ENCODE peak calls at places on chromosomes 13 and 19, in six cellular contexts. M is upper lobe of right lung, D is RWPE2, X is left lung, C is pancreas, G is thoracic aorta. W is an unnamed sample.

GRCh38 chr19:13610042-13610691 is 103.9 kb upstream of the CACNA1A start:
- ATAC-seq in D (no peak), G (no peak), M (no peak), X (no peak), C (peak), W (no peak)

GRCh38 chr13:26749285-26749684 is 11.3 kb downstream of the GPR12 start:
- ATAC-seq in X (no peak), D (no peak), M (no peak), C (no peak), G (no peak), W (no peak)

GRCh38 chr13:113186061-113186900 is 22.2 kb downstream of the PCID2 start:
- ATAC-seq in X (no peak), M (peak), C (no peak), G (no peak), D (no peak), W (no peak)

GRCh38 chr13:111371211-111371610 is 50.8 kb downstream of the TEX29 start:
- ATAC-seq in G (no peak), D (no peak), X (peak), M (peak), C (no peak), W (no peak)

GRCh38 chr19:40312533-40312932 is 27.4 kb upstream of the AKT2 start:
- ATAC-seq in D (no peak), X (no peak), C (no peak), G (no peak), M (no peak), W (no peak)

GRCh38 chr13:84706004-84706710 is 823.9 kb upstream of the SLITRK1 start:
- ATAC-seq in M (no peak), D (no peak), X (no peak), C (no peak), G (no peak), W (no peak)

GRCh38 chr19:14354445-14354844 is 26.8 kb upstream of the ADGRE5 start:
- ATAC-seq in D (no peak), X (no peak), M (no peak), G (no peak), C (no peak), W (no peak)

GRCh38 chr19:13783565-13784500 is 9.6 kb downstream of the C19orf53 start:
- ATAC-seq in M (no peak), D (no peak), G (no peak), X (no peak), C (no peak), W (no peak)

GRCh38 chr13:33798023-33798422 is 19.9 kb upstream of the RFC3 start:
- ATAC-seq in M (no peak), G (no peak), D (no peak), X (peak), C (peak), W (no peak)

GRCh38 chr19:44608391-44608821 is 5.0 kb upstream of the IGSF23 start:
- ATAC-seq in G (no peak), M (no peak), X (no peak), D (peak), C (no peak), W (no peak)

GRCh38 chr13:32650705-32651311 is 64.6 kb downstream of the PDS5B start:
- ATAC-seq in X (peak), M (peak), G (no peak), D (peak), C (peak), W (peak)

GRCh38 chr19:33293255-33294057 is 8.9 kb downstream of the CEBPA start:
- ATAC-seq in G (peak), C (peak), M (peak), D (peak), X (peak), W (peak)

GRCh38 chr13:40271931-40272775 is 394.3 kb downstream of the FOXO1 start:
- ATAC-seq in G (peak), C (peak), D (peak), X (peak), M (peak), W (peak)

GRCh38 chr13:110137677-110138008 is 169.3 kb downstream of the COL4A1 start:
- ATAC-seq in X (peak), D (peak), C (peak), M (peak), G (no peak), W (peak)

GRCh38 chr13:21616880-21617279 is 12.9 kb upstream of the MICU2 start:
- ATAC-seq in X (peak), C (peak), M (no peak), G (no peak), D (no peak), W (no peak)

GRCh38 chr19:54010474-54010873 is 19.0 kb downstream of the CACNG6 start:
- ATAC-seq in G (no peak), M (no peak), D (no peak), X (no peak), C (no peak), W (no peak)

GRCh38 chr13:110322126-110322827 is 15.2 kb downstream of the COL4A2 start:
- ATAC-seq in G (no peak), D (no peak), M (no peak), X (no peak), C (no peak), W (no peak)

GRCh38 chr13:95288899-95289500 is 12.3 kb downstream of the ABCC4 start:
- ATAC-seq in M (peak), G (no peak), X (peak), C (peak), D (no peak), W (no peak)

GRCh38 chr13:30892966-30893365 is 13.1 kb upstream of the MEDAG start:
- ATAC-seq in M (no peak), G (no peak), X (peak), D (no peak), C (peak), W (peak)

GRCh38 chr13:49638416-49639072 is 10.2 kb downstream of the ARL11 start:
- ATAC-seq in M (no peak), D (no peak), X (no peak), G (no peak), C (no peak), W (no peak)

GRCh38 chr19:39695759-39696158 is 8.5 kb upstream of the LGALS14 start:
- ATAC-seq in X (no peak), G (no peak), D (no peak), M (no peak), C (no peak), W (no peak)

GRCh38 chr19:18164072-18164471 is 9.5 kb upstream of the IFI30 start:
- ATAC-seq in C (no peak), D (no peak), M (no peak), X (no peak), G (no peak), W (no peak)

GRCh38 chr13:46489586-46490023 is 63.4 kb upstream of the LRCH1 start:
- ATAC-seq in D (peak), C (peak), X (peak), M (peak), G (peak), W (peak)

GRCh38 chr13:102707465-102707864 is 12.6 kb upstream of the METTL21C start:
- ATAC-seq in G (no peak), X (peak), C (peak), D (peak), M (no peak), W (no peak)

GRCh38 chr19:39472746-39473442 is 7.7 kb upstream of the TIMM50 start:
- ATAC-seq in D (no peak), M (no peak), G (no peak), X (no peak), C (no peak), W (no peak)

GRCh38 chr19:32387701-32388392 is 17.7 kb upstream of the DPY19L3 start:
- ATAC-seq in C (peak), G (no peak), D (peak), X (no peak), M (no peak), W (no peak)

GRCh38 chr13:94640676-94641075 is 39.0 kb downstream of the GPR180 start:
- ATAC-seq in G (no peak), C (no peak), D (peak), X (peak), M (no peak), W (no peak)

GRCh38 chr13:110574161-110574560 is 12.6 kb upstream of the RAB20 start:
- ATAC-seq in X (no peak), G (no peak), C (no peak), M (no peak), D (peak), W (no peak)

GRCh38 chr19:32196690-32197420 is 148.6 kb upstream of the ZNF507 start:
- ATAC-seq in C (no peak), D (no peak), M (no peak), G (no peak), X (no peak), W (no peak)

GRCh38 chr19:49614096-49614857 is 23.3 kb downstream of the PRR12 start:
- ATAC-seq in D (peak), G (no peak), C (peak), M (no peak), X (peak), W (peak)

DNA sequence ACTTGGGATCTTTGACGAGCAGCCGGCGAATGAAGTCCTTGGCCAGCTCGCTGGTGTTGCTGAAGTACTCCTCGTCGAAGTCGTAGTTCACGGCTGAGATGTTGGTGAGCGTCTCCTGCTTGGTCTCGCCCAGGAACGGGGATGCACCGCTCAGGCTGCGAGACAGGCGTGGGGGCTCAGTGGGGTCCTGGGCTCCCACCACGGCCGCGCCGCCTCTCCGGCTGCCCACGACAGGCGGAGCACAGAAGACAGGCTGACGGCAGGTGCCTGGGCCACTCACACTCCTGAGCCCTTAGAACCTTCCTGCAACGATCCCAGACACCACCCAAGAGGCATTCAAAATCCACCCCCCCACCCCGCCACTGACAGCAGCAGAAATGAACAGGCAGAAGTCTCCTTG is 9.9 kb downstream of the DAPK3 start:
- ATAC-seq in X (no peak), G (no peak), C (no peak), M (no peak), D (no peak), W (no peak)
- H3K27ac ChIP-seq in X (no peak), G (no peak), C (no peak), M (no peak), D (no peak), W (peak)

GRCh38 chr13:106752584-106753202 is 184.8 kb upstream of the ARGLU1 start:
- ATAC-seq in C (no peak), D (no peak), G (no peak), X (no peak), M (no peak), W (no peak)

GRCh38 chr13:106753241-106753640 is 185.3 kb upstream of the ARGLU1 start:
- ATAC-seq in X (peak), D (no peak), C (no peak), M (peak), G (peak), W (peak)

GRCh38 chr13:106755542-106755941 is 187.6 kb upstream of the ARGLU1 start:
- ATAC-seq in C (no peak), G (no peak), X (no peak), M (no peak), D (no peak), W (no peak)

DNA sequence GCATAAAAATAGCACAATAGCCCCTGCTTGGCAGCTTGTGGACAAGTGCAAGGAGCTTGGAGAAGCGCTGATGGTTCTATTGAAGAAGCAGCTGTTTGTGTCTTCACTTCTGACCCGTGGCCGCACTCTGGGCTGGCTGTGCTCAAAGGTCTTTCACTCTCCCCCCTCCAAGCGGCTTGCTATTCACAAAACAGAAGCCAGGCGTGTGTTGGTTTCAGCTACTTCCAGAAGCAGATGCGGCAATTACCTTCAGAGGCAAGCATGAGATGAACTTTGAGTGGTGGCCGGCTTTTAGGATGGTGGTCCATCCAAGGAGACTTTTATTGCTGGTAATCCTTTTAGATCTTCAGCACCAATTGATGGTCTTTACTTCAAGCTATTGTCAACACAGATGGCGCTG is 188.5 kb upstream of the ARGLU1 start:
- ATAC-seq in C (no peak), D (no peak), X (no peak), M (no peak), G (no peak), W (no peak)
- TF ChIP-seq CTCF in C (no peak), D (no peak), X (no peak), M (no peak), G (no peak), W (no peak)

GRCh38 chr19:42250666-42251531 is 4.0 kb downstream of the ERF start:
- ATAC-seq in G (no peak), M (no peak), D (no peak), C (no peak), X (no peak), W (no peak)
- H3K27ac ChIP-seq in G (peak), M (peak), D (peak), C (peak), X (peak), W (peak)

DNA sequence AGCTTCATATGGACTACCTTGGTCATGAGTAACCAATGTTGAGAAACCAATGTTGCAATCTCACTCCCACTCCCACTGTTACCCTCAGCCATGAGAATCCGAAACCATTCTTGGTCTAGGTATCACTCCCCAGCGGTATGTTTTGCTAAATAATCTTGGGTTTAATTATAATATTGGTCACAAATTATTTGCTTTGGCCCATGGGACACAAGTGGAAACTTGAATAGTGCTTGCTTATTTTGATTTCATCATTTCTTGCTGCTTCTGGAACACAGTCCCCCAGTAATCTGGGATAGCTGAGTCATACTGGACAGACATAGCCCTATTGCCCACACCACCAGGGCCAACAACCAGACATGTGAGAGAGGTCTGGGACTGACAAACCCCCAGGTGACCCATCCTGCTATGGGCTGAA is 171.6 kb upstream of the IPO5 start:
- ATAC-seq in C (peak), D (no peak), M (no peak), X (no peak), G (peak), W (peak)
- TF ChIP-seq CTCF in C (no peak), D (no peak), M (no peak), X (no peak), G (no peak), W (no peak)

DNA sequence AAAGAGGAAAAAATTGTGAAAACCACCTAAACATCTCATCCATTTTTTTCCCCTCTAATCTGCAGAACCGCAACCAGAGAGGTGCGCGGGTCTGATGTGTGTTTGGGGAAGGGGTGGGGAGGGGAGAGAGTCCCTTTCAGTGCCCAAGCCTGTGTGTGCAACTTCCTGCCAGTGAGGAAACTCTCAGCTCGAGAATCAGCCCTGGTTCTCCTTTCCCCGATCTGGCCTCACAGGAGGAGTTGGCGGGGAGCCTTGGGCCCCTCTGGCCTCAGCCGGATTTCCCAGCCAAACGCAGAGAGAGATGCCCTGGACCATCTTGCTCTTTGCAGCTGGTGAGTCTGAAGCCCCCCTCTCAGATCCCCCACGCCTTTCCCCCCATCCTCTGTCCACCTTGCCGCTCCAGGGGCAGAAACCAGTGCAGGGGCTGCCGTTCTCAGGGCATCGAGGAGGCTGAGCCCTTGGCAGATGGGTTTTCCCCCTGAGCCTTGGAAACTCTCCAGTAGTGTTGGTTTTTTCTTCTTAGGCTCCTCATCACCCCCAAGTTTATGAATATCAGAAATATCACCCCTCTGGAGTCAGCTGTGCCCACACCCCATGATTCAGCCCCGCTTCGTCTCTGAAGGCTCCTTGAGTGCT is at the start of gene C19orf38:
- ATAC-seq in M (peak), X (peak), D (no peak), G (no peak), C (peak), W (no peak)
- H3K27ac ChIP-seq in M (no peak), X (no peak), D (no peak), G (no peak), C (no peak), W (no peak)

GRCh38 chr13:24050292-24050711 is 110.2 kb upstream of the SPATA13 start:
- ATAC-seq in G (no peak), X (peak), D (peak), M (peak), C (peak), W (no peak)

GRCh38 chr13:24053505-24054251 is 106.8 kb upstream of the SPATA13 start:
- ATAC-seq in G (no peak), C (peak), D (peak), M (peak), X (peak), W (peak)

GRCh38 chr13:24050796-24051715 is 109.5 kb upstream of the SPATA13 start:
- ATAC-seq in X (no peak), G (no peak), C (peak), D (peak), M (peak), W (no peak)

GRCh38 chr13:24052547-24052981 is 108.0 kb upstream of the SPATA13 start:
- ATAC-seq in X (peak), G (peak), D (no peak), C (peak), M (no peak), W (peak)
- TF ChIP-seq CTCF in X (no peak), G (no peak), D (no peak), C (no peak), M (peak), W (no peak)

GRCh38 chr19:1182727-1183126 is 8.7 kb upstream of the SBNO2 start:
- ATAC-seq in C (no peak), X (no peak), D (no peak), M (no peak), G (no peak), W (no peak)
- H3K27ac ChIP-seq in C (peak), X (no peak), D (peak), M (no peak), G (no peak), W (no peak)